ENCODE peak calls at places on chromosomes 7 and 10, in ten cellular contexts. One of them, this sample, is unnamed.

GRCh38 chr7:50352282-50352681 is 47.8 kb downstream of the IKZF1 start:
- DNase-seq in IMR-90: no peak
- DNase-seq in astrocyte of the cerebellum: no peak
- DNase-seq in memory B cell: no peak
- DNase-seq in esophagus muscularis mucosa: no peak
- DNase-seq in coronary artery: no peak
- DNase-seq in germinal center: no peak
- DNase-seq in left ventricle myocardium inferior: no peak
- DNase-seq in SW 1271: no peak
- DNase-seq in activated naive CD4-positive, alpha-beta T cell: no peak
- DNase-seq in this sample: peak

GRCh38 chr10:61271127-61271780 is 181.9 kb downstream of the TMEM26 start:
- DNase-seq in IMR-90: peak
- DNase-seq in astrocyte of the cerebellum: no peak
- DNase-seq in memory B cell: no peak
- DNase-seq in esophagus muscularis mucosa: no peak
- DNase-seq in coronary artery: no peak
- DNase-seq in germinal center: no peak
- DNase-seq in left ventricle myocardium inferior: no peak
- DNase-seq in SW 1271: no peak
- DNase-seq in activated naive CD4-positive, alpha-beta T cell: no peak
- DNase-seq in this sample: no peak

GRCh38 chr7:68334613-68335303 is 1263.5 kb upstream of the AUTS2 start:
- DNase-seq in IMR-90: no peak
- DNase-seq in astrocyte of the cerebellum: no peak
- DNase-seq in memory B cell: no peak
- DNase-seq in esophagus muscularis mucosa: no peak
- DNase-seq in coronary artery: no peak
- DNase-seq in germinal center: no peak
- DNase-seq in left ventricle myocardium inferior: no peak
- DNase-seq in SW 1271: no peak
- DNase-seq in activated naive CD4-positive, alpha-beta T cell: no peak
- DNase-seq in this sample: no peak

GRCh38 chr7:105877736-105878135 is 1.3 kb upstream of the ATXN7L1 start:
- DNase-seq in IMR-90: no peak
- DNase-seq in astrocyte of the cerebellum: no peak
- DNase-seq in memory B cell: no peak
- DNase-seq in esophagus muscularis mucosa: no peak
- DNase-seq in coronary artery: no peak
- DNase-seq in germinal center: no peak
- DNase-seq in left ventricle myocardium inferior: no peak
- DNase-seq in SW 1271: no peak
- DNase-seq in activated naive CD4-positive, alpha-beta T cell: no peak
- DNase-seq in this sample: no peak

GRCh38 chr10:32245760-32246159 is 101.2 kb downstream of the EPC1 start:
- DNase-seq in IMR-90: no peak
- DNase-seq in astrocyte of the cerebellum: no peak
- DNase-seq in memory B cell: no peak
- DNase-seq in esophagus muscularis mucosa: no peak
- DNase-seq in coronary artery: no peak
- DNase-seq in germinal center: no peak
- DNase-seq in left ventricle myocardium inferior: no peak
- DNase-seq in SW 1271: no peak
- DNase-seq in activated naive CD4-positive, alpha-beta T cell: no peak
- DNase-seq in this sample: no peak

GRCh38 chr10:26199841-26200240 is 16.7 kb upstream of the GAD2 start:
- DNase-seq in IMR-90: no peak
- DNase-seq in astrocyte of the cerebellum: no peak
- DNase-seq in memory B cell: no peak
- DNase-seq in esophagus muscularis mucosa: no peak
- DNase-seq in coronary artery: no peak
- DNase-seq in germinal center: no peak
- DNase-seq in left ventricle myocardium inferior: no peak
- DNase-seq in SW 1271: no peak
- DNase-seq in activated naive CD4-positive, alpha-beta T cell: no peak
- DNase-seq in this sample: no peak

GRCh38 chr7:21960922-21961321 is 15.2 kb upstream of the CDCA7L start:
- DNase-seq in IMR-90: peak
- DNase-seq in astrocyte of the cerebellum: peak
- DNase-seq in memory B cell: no peak
- DNase-seq in esophagus muscularis mucosa: peak
- DNase-seq in coronary artery: no peak
- DNase-seq in germinal center: no peak
- DNase-seq in left ventricle myocardium inferior: no peak
- DNase-seq in SW 1271: peak
- DNase-seq in activated naive CD4-positive, alpha-beta T cell: no peak
- DNase-seq in this sample: no peak

GRCh38 chr10:72688208-72688651 is 3.7 kb upstream of the MCU start:
- DNase-seq in IMR-90: peak
- DNase-seq in astrocyte of the cerebellum: peak
- DNase-seq in memory B cell: no peak
- DNase-seq in esophagus muscularis mucosa: no peak
- DNase-seq in coronary artery: no peak
- DNase-seq in germinal center: no peak
- DNase-seq in left ventricle myocardium inferior: no peak
- DNase-seq in SW 1271: peak
- DNase-seq in activated naive CD4-positive, alpha-beta T cell: no peak
- DNase-seq in this sample: no peak

GRCh38 chr10:61175331-61175730 is 231.3 kb upstream of the RHOBTB1 start:
- DNase-seq in IMR-90: peak
- DNase-seq in astrocyte of the cerebellum: peak
- DNase-seq in memory B cell: no peak
- DNase-seq in esophagus muscularis mucosa: no peak
- DNase-seq in coronary artery: no peak
- DNase-seq in germinal center: no peak
- DNase-seq in left ventricle myocardium inferior: no peak
- DNase-seq in SW 1271: no peak
- DNase-seq in activated naive CD4-positive, alpha-beta T cell: no peak
- DNase-seq in this sample: no peak

GRCh38 chr7:140375808-140376730 is 22.3 kb downstream of the SLC37A3 start:
- DNase-seq in IMR-90: no peak
- DNase-seq in astrocyte of the cerebellum: no peak
- DNase-seq in memory B cell: no peak
- DNase-seq in esophagus muscularis mucosa: no peak
- DNase-seq in coronary artery: no peak
- DNase-seq in germinal center: no peak
- DNase-seq in left ventricle myocardium inferior: no peak
- DNase-seq in SW 1271: no peak
- DNase-seq in activated naive CD4-positive, alpha-beta T cell: no peak
- DNase-seq in this sample: no peak

GRCh38 chr10:32941357-32941756 is 16.7 kb downstream of the ITGB1 start:
- DNase-seq in IMR-90: no peak
- DNase-seq in astrocyte of the cerebellum: no peak
- DNase-seq in memory B cell: no peak
- DNase-seq in esophagus muscularis mucosa: no peak
- DNase-seq in coronary artery: no peak
- DNase-seq in germinal center: no peak
- DNase-seq in left ventricle myocardium inferior: no peak
- DNase-seq in SW 1271: no peak
- DNase-seq in activated naive CD4-positive, alpha-beta T cell: no peak
- DNase-seq in this sample: no peak

GRCh38 chr10:29994833-29995232 is 64.6 kb downstream of the JCAD start:
- DNase-seq in IMR-90: no peak
- DNase-seq in astrocyte of the cerebellum: no peak
- DNase-seq in memory B cell: no peak
- DNase-seq in esophagus muscularis mucosa: no peak
- DNase-seq in coronary artery: no peak
- DNase-seq in germinal center: no peak
- DNase-seq in left ventricle myocardium inferior: no peak
- DNase-seq in SW 1271: no peak
- DNase-seq in activated naive CD4-positive, alpha-beta T cell: no peak
- DNase-seq in this sample: no peak

GRCh38 chr10:29949411-29950011 is 109.9 kb downstream of the JCAD start:
- DNase-seq in IMR-90: peak
- DNase-seq in astrocyte of the cerebellum: peak
- DNase-seq in memory B cell: no peak
- DNase-seq in esophagus muscularis mucosa: no peak
- DNase-seq in coronary artery: no peak
- DNase-seq in germinal center: no peak
- DNase-seq in left ventricle myocardium inferior: no peak
- DNase-seq in SW 1271: peak
- DNase-seq in activated naive CD4-positive, alpha-beta T cell: no peak
- DNase-seq in this sample: no peak

GRCh38 chr7:2926120-2926897 is 82.2 kb upstream of the GNA12 start:
- DNase-seq in IMR-90: no peak
- DNase-seq in astrocyte of the cerebellum: no peak
- DNase-seq in memory B cell: no peak
- DNase-seq in esophagus muscularis mucosa: no peak
- DNase-seq in coronary artery: peak
- DNase-seq in germinal center: no peak
- DNase-seq in left ventricle myocardium inferior: peak
- DNase-seq in SW 1271: no peak
- DNase-seq in activated naive CD4-positive, alpha-beta T cell: no peak
- DNase-seq in this sample: no peak

GRCh38 chr10:124742418-124743187 is 1.6 kb downstream of the FAM53B start:
- DNase-seq in IMR-90: no peak
- DNase-seq in astrocyte of the cerebellum: no peak
- DNase-seq in memory B cell: no peak
- DNase-seq in esophagus muscularis mucosa: no peak
- DNase-seq in coronary artery: no peak
- DNase-seq in germinal center: no peak
- DNase-seq in left ventricle myocardium inferior: no peak
- DNase-seq in SW 1271: no peak
- DNase-seq in activated naive CD4-positive, alpha-beta T cell: no peak
- DNase-seq in this sample: no peak

GRCh38 chr10:7239312-7239985 is 171.4 kb downstream of the SFMBT2 start:
- DNase-seq in IMR-90: no peak
- DNase-seq in astrocyte of the cerebellum: no peak
- DNase-seq in memory B cell: no peak
- DNase-seq in esophagus muscularis mucosa: no peak
- DNase-seq in coronary artery: no peak
- DNase-seq in germinal center: no peak
- DNase-seq in left ventricle myocardium inferior: no peak
- DNase-seq in SW 1271: no peak
- DNase-seq in activated naive CD4-positive, alpha-beta T cell: no peak
- DNase-seq in this sample: no peak

GRCh38 chr10:18261063-18261462 is 120.8 kb downstream of the CACNB2 start:
- DNase-seq in IMR-90: no peak
- DNase-seq in astrocyte of the cerebellum: no peak
- DNase-seq in memory B cell: no peak
- DNase-seq in esophagus muscularis mucosa: peak
- DNase-seq in coronary artery: no peak
- DNase-seq in germinal center: no peak
- DNase-seq in left ventricle myocardium inferior: no peak
- DNase-seq in SW 1271: no peak
- DNase-seq in activated naive CD4-positive, alpha-beta T cell: no peak
- DNase-seq in this sample: no peak

GRCh38 chr7:8018961-8019360 is 50.4 kb downstream of the GLCCI1 start:
- DNase-seq in IMR-90: no peak
- DNase-seq in astrocyte of the cerebellum: no peak
- DNase-seq in memory B cell: no peak
- DNase-seq in esophagus muscularis mucosa: no peak
- DNase-seq in coronary artery: no peak
- DNase-seq in germinal center: no peak
- DNase-seq in left ventricle myocardium inferior: no peak
- DNase-seq in SW 1271: no peak
- DNase-seq in activated naive CD4-positive, alpha-beta T cell: no peak
- DNase-seq in this sample: no peak

GRCh38 chr7:732094-732541 is 5.0 kb upstream of the PRKAR1B start:
- DNase-seq in IMR-90: no peak
- DNase-seq in astrocyte of the cerebellum: no peak
- DNase-seq in memory B cell: no peak
- DNase-seq in esophagus muscularis mucosa: no peak
- DNase-seq in coronary artery: no peak
- DNase-seq in germinal center: no peak
- DNase-seq in left ventricle myocardium inferior: peak
- DNase-seq in SW 1271: peak
- DNase-seq in activated naive CD4-positive, alpha-beta T cell: peak
- DNase-seq in this sample: no peak

GRCh38 chr7:104946338-104946737 is 67.7 kb upstream of the KMT2E start:
- DNase-seq in IMR-90: no peak
- DNase-seq in astrocyte of the cerebellum: no peak
- DNase-seq in memory B cell: no peak
- DNase-seq in esophagus muscularis mucosa: no peak
- DNase-seq in coronary artery: no peak
- DNase-seq in germinal center: no peak
- DNase-seq in left ventricle myocardium inferior: no peak
- DNase-seq in SW 1271: no peak
- DNase-seq in activated naive CD4-positive, alpha-beta T cell: no peak
- DNase-seq in this sample: no peak

GRCh38 chr7:137073571-137074325 is 205.3 kb downstream of the CHRM2 start:
- DNase-seq in IMR-90: peak
- DNase-seq in astrocyte of the cerebellum: no peak
- DNase-seq in memory B cell: no peak
- DNase-seq in esophagus muscularis mucosa: no peak
- DNase-seq in coronary artery: no peak
- DNase-seq in germinal center: no peak
- DNase-seq in left ventricle myocardium inferior: no peak
- DNase-seq in SW 1271: no peak
- DNase-seq in activated naive CD4-positive, alpha-beta T cell: no peak
- DNase-seq in this sample: no peak

GRCh38 chr7:108684629-108685028 is 115.0 kb downstream of the DNAJB9 start:
- DNase-seq in IMR-90: no peak
- DNase-seq in astrocyte of the cerebellum: no peak
- DNase-seq in memory B cell: no peak
- DNase-seq in esophagus muscularis mucosa: no peak
- DNase-seq in coronary artery: no peak
- DNase-seq in germinal center: no peak
- DNase-seq in left ventricle myocardium inferior: no peak
- DNase-seq in SW 1271: no peak
- DNase-seq in activated naive CD4-positive, alpha-beta T cell: no peak
- DNase-seq in this sample: no peak

GRCh38 chr10:117980216-117980615 is 66.5 kb downstream of the RAB11FIP2 start:
- DNase-seq in IMR-90: peak
- DNase-seq in astrocyte of the cerebellum: peak
- DNase-seq in memory B cell: no peak
- DNase-seq in esophagus muscularis mucosa: no peak
- DNase-seq in coronary artery: no peak
- DNase-seq in germinal center: no peak
- DNase-seq in left ventricle myocardium inferior: no peak
- DNase-seq in SW 1271: peak
- DNase-seq in activated naive CD4-positive, alpha-beta T cell: no peak
- DNase-seq in this sample: no peak

GRCh38 chr10:71970331-71970730 is 6.1 kb downstream of the CHST3 start:
- DNase-seq in IMR-90: no peak
- DNase-seq in astrocyte of the cerebellum: no peak
- DNase-seq in memory B cell: no peak
- DNase-seq in esophagus muscularis mucosa: no peak
- DNase-seq in coronary artery: no peak
- DNase-seq in germinal center: no peak
- DNase-seq in left ventricle myocardium inferior: no peak
- DNase-seq in SW 1271: no peak
- DNase-seq in activated naive CD4-positive, alpha-beta T cell: no peak
- DNase-seq in this sample: no peak

GRCh38 chr7:20220824-20221547 is 3.8 kb upstream of the MACC1 start:
- DNase-seq in IMR-90: peak
- DNase-seq in astrocyte of the cerebellum: peak
- DNase-seq in memory B cell: no peak
- DNase-seq in esophagus muscularis mucosa: no peak
- DNase-seq in coronary artery: no peak
- DNase-seq in germinal center: no peak
- DNase-seq in left ventricle myocardium inferior: no peak
- DNase-seq in SW 1271: no peak
- DNase-seq in activated naive CD4-positive, alpha-beta T cell: no peak
- DNase-seq in this sample: no peak

This sample was measured in naive B cell.